ENCODE peak calls at places on chromosomes 11 and 22, in five cellular contexts. One of them, this sample, is unnamed.

GRCh38 chr22:46315976-46316375 is 19.3 kb downstream of the GTSE1 start:
- DNase-seq in HTR-8/SVneo: no peak
- DNase-seq in ACHN: no peak
- DNase-seq in body of pancreas: no peak
- DNase-seq in HCEC 1CT: no peak
- DNase-seq in this sample: no peak

GRCh38 chr11:123137496-123138270 is 57.4 kb downstream of the CLMP start:
- DNase-seq in HTR-8/SVneo: no peak
- DNase-seq in HCEC 1CT: peak
- DNase-seq in ACHN: no peak
- DNase-seq in body of pancreas: peak
- DNase-seq in this sample: peak

GRCh38 chr11:2987881-2988280 is 4.2 kb downstream of the NAP1L4 start:
- DNase-seq in HTR-8/SVneo: no peak
- DNase-seq in ACHN: no peak
- DNase-seq in HCEC 1CT: no peak
- DNase-seq in body of pancreas: no peak
- DNase-seq in this sample: no peak

GRCh38 chr11:6438979-6439571 is 1.7 kb downstream of the HPX start:
- DNase-seq in HCEC 1CT: peak
- DNase-seq in body of pancreas: peak
- DNase-seq in ACHN: peak
- DNase-seq in HTR-8/SVneo: peak
- DNase-seq in this sample: peak

GRCh38 chr11:100980156-100980555 is 149.5 kb downstream of the PGR start:
- DNase-seq in HTR-8/SVneo: peak
- DNase-seq in HCEC 1CT: peak
- DNase-seq in ACHN: peak
- DNase-seq in body of pancreas: no peak
- DNase-seq in this sample: peak

GRCh38 chr11:94563176-94563847 is 3.9 kb upstream of the PIWIL4 start:
- DNase-seq in HTR-8/SVneo: peak
- DNase-seq in body of pancreas: no peak
- DNase-seq in ACHN: peak
- DNase-seq in HCEC 1CT: peak
- DNase-seq in this sample: peak

GRCh38 chr11:64268687-64269379 is 15.6 kb downstream of the BAD start:
- DNase-seq in HTR-8/SVneo: peak
- DNase-seq in body of pancreas: peak
- DNase-seq in HCEC 1CT: peak
- DNase-seq in ACHN: peak
- DNase-seq in this sample: peak

GRCh38 chr11:128669491-128669890 is 24.4 kb upstream of the FLI1 start:
- DNase-seq in HCEC 1CT: peak
- DNase-seq in ACHN: no peak
- DNase-seq in body of pancreas: no peak
- DNase-seq in HTR-8/SVneo: no peak
- DNase-seq in this sample: no peak

GRCh38 chr22:49503896-49504521 is 323.7 kb downstream of the BRD1 start:
- DNase-seq in body of pancreas: no peak
- DNase-seq in ACHN: no peak
- DNase-seq in HCEC 1CT: no peak
- DNase-seq in HTR-8/SVneo: no peak
- DNase-seq in this sample: no peak

GRCh38 chr11:65853249-65853979 is 4.6 kb downstream of the CFL1 start:
- DNase-seq in body of pancreas: no peak
- DNase-seq in ACHN: no peak
- DNase-seq in HTR-8/SVneo: no peak
- DNase-seq in HCEC 1CT: peak
- DNase-seq in this sample: no peak

GRCh38 chr11:14969922-14970323 is 2.2 kb downstream of the CALCA start:
- DNase-seq in HCEC 1CT: peak
- DNase-seq in HTR-8/SVneo: no peak
- DNase-seq in ACHN: peak
- DNase-seq in body of pancreas: peak
- DNase-seq in this sample: peak

GRCh38 chr22:24937114-24937513 is 9.4 kb downstream of the LHFPL7 start:
- DNase-seq in ACHN: peak
- DNase-seq in HTR-8/SVneo: no peak
- DNase-seq in body of pancreas: no peak
- DNase-seq in HCEC 1CT: no peak
- DNase-seq in this sample: peak

GRCh38 chr11:67251841-67252240 is 14.4 kb upstream of the GRK2 start:
- DNase-seq in body of pancreas: no peak
- DNase-seq in ACHN: no peak
- DNase-seq in HCEC 1CT: no peak
- DNase-seq in HTR-8/SVneo: no peak
- DNase-seq in this sample: no peak

GRCh38 chr11:15258433-15259350 is 144.0 kb downstream of the INSC start:
- DNase-seq in ACHN: peak
- DNase-seq in HCEC 1CT: peak
- DNase-seq in HTR-8/SVneo: peak
- DNase-seq in body of pancreas: peak
- DNase-seq in this sample: peak

GRCh38 chr22:38139901-38140300 is 29.4 kb upstream of the BAIAP2L2 start:
- DNase-seq in HCEC 1CT: no peak
- DNase-seq in HTR-8/SVneo: no peak
- DNase-seq in body of pancreas: no peak
- DNase-seq in ACHN: no peak
- DNase-seq in this sample: no peak

GRCh38 chr11:995752-996420 is 40.6 kb downstream of the MUC6 start:
- DNase-seq in ACHN: no peak
- DNase-seq in body of pancreas: no peak
- DNase-seq in HTR-8/SVneo: no peak
- DNase-seq in HCEC 1CT: no peak
- DNase-seq in this sample: no peak

GRCh38 chr11:77672276-77672675 is 34.7 kb upstream of the CLNS1A start:
- DNase-seq in HCEC 1CT: peak
- DNase-seq in ACHN: peak
- DNase-seq in HTR-8/SVneo: peak
- DNase-seq in body of pancreas: no peak
- DNase-seq in this sample: peak

GRCh38 chr22:46969961-46970360 is 207.5 kb downstream of the TBC1D22A start:
- DNase-seq in HTR-8/SVneo: no peak
- DNase-seq in body of pancreas: no peak
- DNase-seq in HCEC 1CT: no peak
- DNase-seq in ACHN: no peak
- DNase-seq in this sample: no peak

GRCh38 chr11:133082851-133083488 is 449.3 kb downstream of the OPCML start:
- DNase-seq in HTR-8/SVneo: peak
- DNase-seq in ACHN: peak
- DNase-seq in HCEC 1CT: no peak
- DNase-seq in body of pancreas: peak
- DNase-seq in this sample: peak

GRCh38 chr11:95923730-95924413 is at the start of gene MTMR2:
- DNase-seq in HCEC 1CT: peak
- DNase-seq in HTR-8/SVneo: peak
- DNase-seq in ACHN: peak
- DNase-seq in body of pancreas: peak
- DNase-seq in this sample: peak

GRCh38 chr11:7665473-7666291 is 7.6 kb downstream of the CYB5R2 start:
- DNase-seq in ACHN: peak
- DNase-seq in body of pancreas: peak
- DNase-seq in HCEC 1CT: peak
- DNase-seq in HTR-8/SVneo: peak
- DNase-seq in this sample: peak

GRCh38 chr22:45884201-45885067 is 92.5 kb downstream of the WNT7B start:
- DNase-seq in HCEC 1CT: no peak
- DNase-seq in HTR-8/SVneo: no peak
- DNase-seq in body of pancreas: no peak
- DNase-seq in ACHN: no peak
- DNase-seq in this sample: peak

GRCh38 chr11:119624102-119624615 is 104.8 kb downstream of the NECTIN1 start:
- DNase-seq in body of pancreas: no peak
- DNase-seq in ACHN: peak
- DNase-seq in HCEC 1CT: no peak
- DNase-seq in HTR-8/SVneo: peak
- DNase-seq in this sample: peak

GRCh38 chr22:32764330-32765116 is 37.0 kb upstream of the TIMP3 start:
- DNase-seq in body of pancreas: no peak
- DNase-seq in HCEC 1CT: no peak
- DNase-seq in HTR-8/SVneo: peak
- DNase-seq in ACHN: no peak
- DNase-seq in this sample: no peak

GRCh38 chr22:16131918-16132317 is 442.1 kb downstream of the POTEH start:
- DNase-seq in ACHN: no peak
- DNase-seq in HTR-8/SVneo: no peak
- DNase-seq in HCEC 1CT: no peak
- DNase-seq in body of pancreas: no peak
- DNase-seq in this sample: no peak

GRCh38 chr11:126134461-126135155 is 71.9 kb upstream of the CDON start:
- DNase-seq in HTR-8/SVneo: no peak
- DNase-seq in ACHN: no peak
- DNase-seq in HCEC 1CT: no peak
- DNase-seq in body of pancreas: no peak
- DNase-seq in this sample: no peak

GRCh38 chr11:69818243-69819108 is 740 bp downstream of the FGF3 start:
- DNase-seq in HTR-8/SVneo: no peak
- DNase-seq in ACHN: no peak
- DNase-seq in body of pancreas: no peak
- DNase-seq in HCEC 1CT: no peak
- DNase-seq in this sample: no peak

GRCh38 chr11:126720539-126721235 is 279.9 kb downstream of the KIRREL3 start:
- DNase-seq in ACHN: no peak
- DNase-seq in HTR-8/SVneo: no peak
- DNase-seq in HCEC 1CT: no peak
- DNase-seq in body of pancreas: no peak
- DNase-seq in this sample: no peak

GRCh38 chr11:115193931-115194797 is 310.1 kb downstream of the CADM1 start:
- DNase-seq in ACHN: no peak
- DNase-seq in HTR-8/SVneo: no peak
- DNase-seq in HCEC 1CT: no peak
- DNase-seq in body of pancreas: no peak
- DNase-seq in this sample: peak

GRCh38 chr11:94678236-94678635 is 89.9 kb upstream of the AMOTL1 start:
- DNase-seq in HCEC 1CT: no peak
- DNase-seq in body of pancreas: no peak
- DNase-seq in HTR-8/SVneo: no peak
- DNase-seq in ACHN: no peak
- DNase-seq in this sample: no peak

GRCh38 chr22:36079041-36079440 is 50.4 kb upstream of the RBFOX2 start:
- DNase-seq in HTR-8/SVneo: no peak
- DNase-seq in body of pancreas: no peak
- DNase-seq in HCEC 1CT: no peak
- DNase-seq in ACHN: no peak
- DNase-seq in this sample: no peak

GRCh38 chr22:50481440-50482106 is at the start of gene ADM2:
- DNase-seq in HCEC 1CT: no peak
- DNase-seq in HTR-8/SVneo: peak
- DNase-seq in ACHN: peak
- DNase-seq in body of pancreas: peak
- DNase-seq in this sample: peak

GRCh38 chr11:12042215-12042676 is 33.8 kb upstream of the DKK3 start:
- DNase-seq in HCEC 1CT: peak
- DNase-seq in body of pancreas: no peak
- DNase-seq in HTR-8/SVneo: peak
- DNase-seq in ACHN: peak
- DNase-seq in this sample: peak